ENCODE peak calls at places on chromosomes 7 and 10, in six cellular contexts. D is HS-5; A is activated CD4-positive, CD25-positive, alpha-beta regulatory T cell treated with anti-CD3 and anti-CD28 coated beads, Interleukin-2, amount 50 U/mL, for 16 hours; K is M059J; T is NCI-H1092; Q is activated CD8-positive, alpha-beta memory T cell treated with anti-CD3 and anti-CD28 coated beads for 1 hour. H is an unnamed sample.

GRCh38 chr7:100675581-100676350 is 2.2 kb downstream of the GNB2 start:
- DNase-seq in D (no peak), A (peak), K (no peak), T (peak), Q (peak), H (peak)

GRCh38 chr10:47402681-47403301 is 18.7 kb upstream of the ZNF488 start:
- DNase-seq in D (peak), A (no peak), K (peak), T (no peak), Q (no peak), H (no peak)

GRCh38 chr7:5300366-5300765 is 17.6 kb downstream of the SLC29A4 start:
- DNase-seq in D (no peak), A (no peak), K (no peak), T (no peak), Q (no peak), H (no peak)

GRCh38 chr7:134892002-134892693 is 94.2 kb upstream of the AGBL3 start:
- DNase-seq in D (no peak), A (no peak), K (no peak), T (no peak), Q (no peak), H (no peak)

GRCh38 chr10:76356557-76356956 is 925.1 kb downstream of the LRMDA start:
- DNase-seq in D (no peak), A (no peak), K (no peak), T (no peak), Q (no peak), H (no peak)

GRCh38 chr7:24880886-24881285 is 99.1 kb downstream of the OSBPL3 start:
- DNase-seq in D (no peak), A (no peak), K (no peak), T (no peak), Q (no peak), H (no peak)

GRCh38 chr7:111865430-111865829 is 303.1 kb upstream of the IMMP2L start:
- DNase-seq in D (no peak), A (no peak), K (no peak), T (no peak), Q (no peak), H (no peak)

GRCh38 chr10:113540845-113541553 is 11.9 kb upstream of the HABP2 start:
- DNase-seq in D (no peak), A (no peak), K (peak), T (no peak), Q (no peak), H (no peak)

H was measured in GM20000.